ENCODE peak calls at places on chromosomes 3 and 15, in nine cellular contexts. T is type B pancreatic cell; J is T-helper 9 cell; G is NCI-H524; S is A549; V is B cell; D is HT1080; M is cerebellar cortex; Q is stimulated activated naive CD8-positive, alpha-beta T cell treated with anti-CD3 and anti-CD28 coated beads, Interleukin-15, Interleukin-2, amounts not matched to agents 100 U/mL and 50 U/mL, for 24 hours. Y is an unnamed sample.

GRCh38 chr3:46947981-46948791 is 28.4 kb downstream of the CCDC12 start:
- DNase-seq in T (no peak), Q (peak; percentile 73), D (peak; percentile 34), M (peak; percentile 37), G (peak; percentile 43), V (no peak), S (peak; percentile 55), J (peak; percentile 70), Y (no peak)

GRCh38 chr15:93088981-93089854 is at the start of gene RGMA:
- DNase-seq in T (no peak), S (no peak), J (no peak), G (no peak), Q (peak; percentile 16), M (no peak), V (peak; percentile 62), D (no peak), Y (no peak)

GRCh38 chr15:79853492-79854328 is 43.1 kb downstream of the MTHFS start:
- DNase-seq in V (peak; percentile 41), J (peak; percentile 32), S (peak; percentile 71), G (peak; percentile 43), Q (peak; percentile 68), T (no peak), D (peak; percentile 84), M (peak; percentile 93), Y (peak; percentile 45)

GRCh38 chr3:100984257-100984772 is 8.9 kb downstream of the ABI3BP start:
- DNase-seq in G (no peak), T (no peak), V (no peak), M (no peak), Q (no peak), D (no peak), J (no peak), S (no peak), Y (no peak)

GRCh38 chr15:58732620-58733363 is 16.7 kb downstream of the ADAM10 start:
- DNase-seq in J (no peak), Q (no peak), T (no peak), G (no peak), D (no peak), S (no peak), M (no peak), V (no peak), Y (no peak)

GRCh38 chr15:99762288-99762687 is 29.1 kb upstream of the LYSMD4 start:
- DNase-seq in S (no peak), T (no peak), G (no peak), M (no peak), D (no peak), J (no peak), V (no peak), Q (no peak), Y (no peak)

GRCh38 chr3:173970206-173970605 is 572.7 kb downstream of the NLGN1 start:
- DNase-seq in T (no peak), V (no peak), J (no peak), S (no peak), M (no peak), D (no peak), Q (no peak), G (no peak), Y (no peak)

GRCh38 chr3:170244566-170244965 is 22.3 kb downstream of the PRKCI start:
- DNase-seq in J (no peak), T (no peak), G (no peak), V (no peak), S (no peak), D (no peak), M (no peak), Q (no peak), Y (no peak)

GRCh38 chr15:51600114-51600513 is 22.5 kb downstream of the DMXL2 start:
- DNase-seq in Q (no peak), G (no peak), T (no peak), D (peak; percentile 72), V (no peak), S (no peak), M (no peak), J (no peak), Y (no peak)

GRCh38 chr3:173027429-173027828 is 113.6 kb downstream of the SPATA16 start:
- DNase-seq in J (no peak), M (no peak), Q (no peak), S (no peak), D (no peak), T (no peak), G (no peak), V (no peak), Y (no peak)

GRCh38 chr3:171972965-171973364 is 66.4 kb upstream of the FNDC3B start:
- DNase-seq in S (no peak), Q (no peak), G (no peak), M (no peak), V (no peak), D (no peak), J (no peak), T (no peak), Y (peak; percentile 48)

GRCh38 chr3:190326930-190327329 is 4.7 kb upstream of the CLDN1 start:
- DNase-seq in J (no peak), D (no peak), V (no peak), M (no peak), T (no peak), S (no peak), Q (no peak), G (no peak), Y (no peak)

GRCh38 chr3:135516143-135516542 is 449.4 kb upstream of the PPP2R3A start:
- DNase-seq in M (peak; percentile 0), V (no peak), J (no peak), D (peak; percentile 87), G (no peak), S (no peak), T (no peak), Q (no peak), Y (no peak)

GRCh38 chr3:3212781-3213416 is 33.4 kb upstream of the CRBN start:
- DNase-seq in D (no peak), T (no peak), J (no peak), M (no peak), V (no peak), G (no peak), Q (no peak), S (no peak), Y (no peak)

GRCh38 chr3:48930590-48930989 is 11.9 kb downstream of the ARIH2 start:
- DNase-seq in Q (no peak), M (no peak), J (no peak), G (no peak), D (no peak), T (no peak), V (no peak), S (no peak), Y (no peak)

GRCh38 chr3:183116051-183116614 is 16.8 kb upstream of the MCCC1 start:
- DNase-seq in D (no peak), Q (peak; percentile 65), T (no peak), M (peak; percentile 85), G (peak; percentile 99), S (peak; percentile 64), J (peak; percentile 39), V (peak; percentile 88), Y (no peak)

GRCh38 chr15:40902605-40903561 is 8.6 kb downstream of the VPS18 start:
- DNase-seq in G (no peak), V (no peak), T (no peak), J (no peak), Q (no peak), D (no peak), M (peak; percentile 76), S (no peak), Y (no peak)

GRCh38 chr15:99998661-99999101 is 265.4 kb upstream of the LYSMD4 start:
- DNase-seq in J (no peak), D (no peak), S (no peak), T (no peak), Q (no peak), M (no peak), G (no peak), V (no peak), Y (no peak)

GRCh38 chr3:49035278-49035677 is 6.1 kb upstream of the IMPDH2 start:
- DNase-seq in V (no peak), D (no peak), G (no peak), S (no peak), Q (no peak), T (no peak), M (no peak), J (no peak), Y (no peak)

GRCh38 chr3:126834596-126835471 is 130.8 kb downstream of the CHCHD6 start:
- DNase-seq in G (no peak), T (no peak), D (no peak), S (no peak), M (no peak), V (no peak), J (no peak), Q (no peak), Y (no peak)

GRCh38 chr15:85007741-85008140 is 26.1 kb downstream of the PDE8A start:
- DNase-seq in G (no peak), Q (no peak), V (no peak), J (no peak), S (no peak), D (no peak), M (no peak), T (no peak), Y (no peak)

GRCh38 chr15:85752591-85752990 is 42.1 kb downstream of the KLHL25 start:
- DNase-seq in Q (no peak), V (peak; percentile 7), J (no peak), T (no peak), D (no peak), S (no peak), G (no peak), M (peak; percentile 43), Y (no peak)

GRCh38 chr15:31558840-31559239 is 232.2 kb downstream of the KLF13 start:
- DNase-seq in M (no peak), D (no peak), J (no peak), T (no peak), Q (no peak), S (no peak), G (no peak), V (no peak), Y (no peak)

GRCh38 chr3:39809995-39810595 is 686 bp downstream of the MYRIP start:
- DNase-seq in V (no peak), Q (no peak), J (no peak), T (no peak), S (no peak), M (peak; percentile 37), G (no peak), D (no peak), Y (no peak)

GRCh38 chr15:59369597-59369996 is 3.1 kb downstream of the MYO1E start:
- DNase-seq in J (no peak), T (no peak), M (no peak), Q (no peak), G (no peak), D (peak; percentile 38), S (no peak), V (no peak), Y (no peak)

GRCh38 chr3:114103181-114103580 is 46.6 kb downstream of the QTRT2 start:
- DNase-seq in T (no peak), G (no peak), D (no peak), M (no peak), V (no peak), Q (no peak), S (no peak), J (no peak), Y (no peak)

GRCh38 chr3:122691195-122691594 is 10.6 kb downstream of the PARP14 start:
- DNase-seq in S (no peak), J (no peak), D (peak; percentile 72), V (no peak), Q (no peak), G (no peak), M (no peak), T (no peak), Y (peak; percentile 72)

GRCh38 chr3:18429021-18429745 is 4.0 kb upstream of the SATB1 start:
- DNase-seq in J (no peak), M (no peak), T (no peak), Q (no peak), S (no peak), V (no peak), D (no peak), G (no peak), Y (no peak)

GRCh38 chr3:197398301-197398878 is 100.0 kb upstream of the DLG1 start:
- DNase-seq in V (no peak), G (no peak), Q (peak; percentile 61), M (no peak), T (no peak), J (no peak), D (no peak), S (no peak), Y (peak; percentile 45)

GRCh38 chr3:141894524-141895176 is 18.2 kb downstream of the ATP1B3 start:
- DNase-seq in G (no peak), D (peak; percentile 84), M (no peak), Q (no peak), J (no peak), S (no peak), V (no peak), T (no peak), Y (peak; percentile 46)

GRCh38 chr3:101119535-101119934 is 126.3 kb upstream of the ABI3BP start:
- DNase-seq in J (no peak), D (peak; percentile 34), V (no peak), T (no peak), S (no peak), G (no peak), Q (no peak), M (no peak), Y (no peak)